ENCODE peak calls at places on chromosomes 6 and 20, in nine cellular contexts. B is mesothelial cell of epicardium; L is stimulated activated CD8-positive, alpha-beta memory T cell treated with anti-CD3 and anti-CD28 coated beads, Interleukin-15, amount 100 ng/mL, for 48 hours; M is hypothalamus; V is T-helper 1 cell; N is astrocyte of the spinal cord; P is choroid plexus epithelial cell; O is mesenteric fat pad; Q is stimulated activated CD4-positive, alpha-beta T cell treated with anti-CD3 and anti-CD28 coated beads, Interleukin-1b, Interleukin-23, amount 100 ng/mL, for 1 hour. G is an unnamed sample.

GRCh38 chr6:145824344-145824743 is 9.7 kb upstream of the FBXO30 start:
- DNase-seq in B (no peak), L (no peak), M (no peak), V (no peak), N (no peak), P (no peak), O (no peak), Q (no peak), G (no peak)

GRCh38 chr6:119077643-119078448 is 618 bp downstream of the FAM184A start:
- DNase-seq in B (peak; percentile 46), L (no peak), M (no peak), V (peak; percentile 38), N (peak; percentile 22), P (peak; percentile 10), O (no peak), Q (no peak), G (no peak)

GRCh38 chr6:111503194-111503593 is 20.2 kb upstream of the REV3L start:
- DNase-seq in B (no peak), L (no peak), M (no peak), V (no peak), N (peak; percentile 70), P (peak; percentile 70), O (no peak), Q (no peak), G (no peak)

GRCh38 chr6:160750276-160750689 is 48.2 kb downstream of the PLG start:
- DNase-seq in B (no peak), L (no peak), M (no peak), V (no peak), N (no peak), P (no peak), O (no peak), Q (no peak), G (no peak)

GRCh38 chr20:41407617-41408016 is 41.0 kb upstream of the EMILIN3 start:
- DNase-seq in B (no peak), L (no peak), M (no peak), V (no peak), N (no peak), P (no peak), O (no peak), Q (no peak), G (no peak)

GRCh38 chr20:41618807-41619294 is 674 bp upstream of the CHD6 start:
- DNase-seq in B (no peak), L (no peak), M (no peak), V (no peak), N (peak; percentile 4), P (no peak), O (no peak), Q (no peak), G (no peak)

GRCh38 chr6:30882764-30883475 is 1.4 kb upstream of the DDR1 start:
- DNase-seq in B (peak; percentile 64), L (no peak), M (peak; percentile 34), V (no peak), N (no peak), P (no peak), O (peak; percentile 88), Q (no peak), G (no peak)

GRCh38 chr6:11613858-11614257 is 76.3 kb downstream of the TMEM170B start:
- DNase-seq in B (no peak), L (no peak), M (no peak), V (no peak), N (peak; percentile 97), P (peak; percentile 91), O (no peak), Q (no peak), G (no peak)

GRCh38 chr6:98014791-98015201 is 731.8 kb upstream of the MMS22L start:
- DNase-seq in B (no peak), L (no peak), M (no peak), V (no peak), N (no peak), P (no peak), O (no peak), Q (no peak), G (peak; percentile 7)

GRCh38 chr6:2746557-2747061 is 4.1 kb downstream of the MYLK4 start:
- DNase-seq in B (no peak), L (no peak), M (no peak), V (no peak), N (peak; percentile 32), P (peak; percentile 42), O (no peak), Q (no peak), G (no peak)

GRCh38 chr6:131673184-131673583 is 28.0 kb downstream of the OR2A4 start:
- DNase-seq in B (no peak), L (no peak), M (no peak), V (no peak), N (no peak), P (no peak), O (no peak), Q (no peak), G (no peak)

GRCh38 chr6:68730291-68731054 is 95.4 kb downstream of the ADGRB3 start:
- DNase-seq in B (no peak), L (no peak), M (no peak), V (no peak), N (no peak), P (no peak), O (no peak), Q (no peak), G (no peak)

GRCh38 chr6:106688177-106688951 is 59.0 kb downstream of the QRSL1 start:
- DNase-seq in B (no peak), L (no peak), M (no peak), V (no peak), N (no peak), P (no peak), O (no peak), Q (no peak), G (peak; percentile 31)